ENCODE peak calls at places on chromosomes 6 and 20, in five cellular contexts. V is adipocyte; T is cardiac fibroblast; M is GM20000; P is stimulated activated CD4-positive, alpha-beta T cell treated with anti-CD3 and anti-CD28 coated beads, Interleukin-4, amount 100 ng/mL, for 48 hours. X is an unnamed sample.
A peak's percentile ranks its signal among the peaks of the same experiment; 100 is the strongest.

GRCh38 chr6:1553562-1554088 is 56.1 kb upstream of the FOXC1 start:
- DNase-seq in M (no peak), V (peak; percentile 7), T (peak; percentile 28), P (no peak), X (no peak)

GRCh38 chr6:26329763-26330511 is 35.1 kb upstream of the BTN3A2 start:
- DNase-seq in T (peak; percentile 85), V (peak; percentile 65), P (peak; percentile 63), M (no peak), X (no peak)

GRCh38 chr20:23161968-23162696 is 76.0 kb upstream of the CD93 start:
- DNase-seq in P (no peak), V (no peak), M (no peak), T (peak; percentile 98), X (no peak)

GRCh38 chr20:61251529-61252393 is at the start of gene CDH4:
- DNase-seq in P (no peak), M (no peak), T (no peak), V (peak; percentile 23), X (no peak)

GRCh38 chr6:163151212-163151611 is 263.3 kb upstream of the QKI start:
- DNase-seq in T (no peak), P (no peak), M (no peak), V (no peak), X (no peak)

GRCh38 chr6:169233832-169234231 is 19.8 kb downstream of the THBS2 start:
- DNase-seq in P (no peak), T (no peak), V (no peak), M (no peak), X (no peak)

GRCh38 chr6:52407467-52407866 is 12.7 kb upstream of the EFHC1 start:
- DNase-seq in M (peak; percentile 49), T (peak; percentile 70), V (peak; percentile 74), P (no peak), X (no peak)

GRCh38 chr20:1388253-1388652 is 4.6 kb downstream of the FKBP1A start:
- DNase-seq in V (no peak), P (no peak), M (no peak), T (no peak), X (no peak)

GRCh38 chr6:84457276-84457675 is 229.8 kb upstream of the CEP162 start:
- DNase-seq in P (no peak), M (no peak), V (no peak), T (peak; percentile 60), X (no peak)

GRCh38 chr20:53609501-53610445 is 16.1 kb upstream of the ZNF217 start:
- DNase-seq in P (peak; percentile 73), V (peak; percentile 41), M (no peak), T (peak; percentile 51), X (no peak)

GRCh38 chr6:155045561-155046404 is 50.7 kb downstream of the TIAM2 start:
- DNase-seq in P (no peak), V (no peak), T (no peak), M (no peak), X (no peak)

GRCh38 chr6:34053721-34054120 is 92.2 kb downstream of the GRM4 start:
- DNase-seq in T (no peak), M (no peak), V (no peak), P (no peak), X (no peak)

GRCh38 chr6:45619994-45620471 is 242.3 kb upstream of the SUPT3H start:
- DNase-seq in V (peak; percentile 10), T (peak; percentile 46), P (no peak), M (no peak), X (no peak)

GRCh38 chr6:35259946-35260626 is 551 bp downstream of the ZNF76 start:
- DNase-seq in P (peak; percentile 64), M (peak; percentile 90), T (peak; percentile 37), V (no peak), X (peak; percentile 64)

GRCh38 chr6:446418-447366 is 55.1 kb downstream of the IRF4 start:
- DNase-seq in P (peak; percentile 83), T (no peak), M (peak; percentile 7), V (no peak), X (no peak)

GRCh38 chr6:152669894-152670293 is 27.8 kb upstream of the MYCT1 start:
- DNase-seq in V (peak; percentile 42), M (no peak), P (no peak), T (peak; percentile 71), X (no peak)

GRCh38 chr20:18774207-18774606 is 39.4 kb upstream of the SCP2D1 start:
- DNase-seq in P (no peak), V (no peak), T (no peak), M (no peak), X (no peak)

GRCh38 chr6:89597988-89598387 is 40.6 kb downstream of the LYRM2 start:
- DNase-seq in V (peak; percentile 48), P (no peak), M (peak; percentile 16), T (peak; percentile 56), X (no peak)

GRCh38 chr6:145736854-145737181 is 1.5 kb upstream of the EPM2A start:
- DNase-seq in T (peak; percentile 42), M (no peak), P (no peak), V (peak; percentile 41), X (no peak)

GRCh38 chr6:71675386-71675785 is 211.0 kb upstream of the RIMS1 start:
- DNase-seq in M (no peak), P (no peak), V (no peak), T (no peak), X (no peak)